ENCODE peak calls at places on chromosomes 3 and 15, in six cellular contexts. V is HepG2, X is SK-N-SH, K is K562, R is GM12878, A is H1. T is an unnamed sample. For H3K36me3, the result is how much of the 10 kb centered on the place peaks cover.

GRCh38 chr15:59688383-59688887 is 685 bp downstream of the BNIP2 start:
- DNase-seq in V (peak), X (no peak), K (peak), R (peak), A (no peak), T (peak)

GRCh38 chr3:36868614-36869436 is 76.0 kb downstream of the TRANK1 start:
- DNase-seq in V (peak), X (peak), K (peak), R (peak), A (peak), T (peak)

GRCh38 chr15:42919794-42920280 is 741 bp downstream of the TTBK2 start:
- DNase-seq in V (peak), X (peak), K (peak), R (no peak), A (no peak), T (peak)

GRCh38 chr3:123884258-123884831 is at the start of gene MYLK:
- DNase-seq in V (peak), X (peak), K (peak), R (no peak), A (peak), T (peak)

GRCh38 chr15:69346112-69346511 is 47.4 kb downstream of the PAQR5 start:
- DNase-seq in V (no peak), X (no peak), K (no peak), R (no peak), A (no peak), T (peak)

GRCh38 chr3:10558726-10559125 is 53.3 kb upstream of the ATP2B2 start:
- DNase-seq in V (no peak), X (no peak), K (no peak), R (no peak), A (no peak), T (no peak)

GRCh38 chr3:69735893-69736292 is 3.4 kb upstream of the MITF start:
- DNase-seq in V (no peak), X (no peak), K (no peak), R (no peak), A (no peak), T (no peak)

GRCh38 chr15:89812126-89812846 is 2.4 kb downstream of the ANPEP start:
- DNase-seq in V (peak), X (peak), K (no peak), R (no peak), A (no peak), T (no peak)

GRCh38 chr3:178454714-178455113 is 81.5 kb upstream of the KCNMB2 start:
- DNase-seq in V (no peak), X (no peak), K (no peak), R (no peak), A (no peak), T (peak)

GRCh38 chr15:65532738-65533051 is 2.4 kb downstream of the HACD3 start:
- DNase-seq in V (peak), X (no peak), K (peak), R (no peak), A (no peak), T (peak)

GRCh38 chr3:24686764-24687163 is 192.1 kb upstream of the THRB start:
- DNase-seq in V (no peak), X (no peak), K (no peak), R (no peak), A (no peak), T (peak)

GRCh38 chr3:128560768-128561167 is 67.8 kb upstream of the GATA2 start:
- DNase-seq in V (no peak), X (no peak), K (no peak), R (no peak), A (no peak), T (no peak)

GRCh38 chr3:40073310-40074007 is 236.0 kb upstream of the EIF1B start:
- DNase-seq in V (peak), X (no peak), K (peak), R (no peak), A (peak), T (no peak)

DNA sequence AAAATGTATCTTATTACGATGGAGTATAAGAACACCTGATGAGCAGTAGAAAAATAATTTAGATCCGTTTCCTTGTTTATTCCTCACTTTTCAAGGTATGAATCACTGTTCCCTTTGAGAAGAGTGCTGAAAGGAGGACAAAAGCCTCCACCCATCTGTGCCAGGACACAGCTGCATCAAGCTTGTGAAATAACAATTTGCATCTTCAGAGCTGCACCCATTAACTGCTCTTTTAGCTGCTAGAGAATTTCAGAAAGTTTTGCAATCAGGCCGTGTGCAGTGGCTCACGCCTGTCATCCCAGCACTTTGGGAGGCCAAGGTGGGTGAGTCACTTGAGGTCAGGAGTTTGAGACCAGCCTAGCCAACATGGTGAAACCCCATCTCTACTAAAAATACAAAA is 9.6 kb downstream of the CLDND1 start:
- DNase-seq in V (no peak), X (no peak), K (no peak), R (no peak), A (no peak), T (peak)
- H3K36me3 ChIP-seq in V (under half), X (under half), K (under half), R (under half), A (under half), T (under half)

GRCh38 chr3:72152551-72153476 is 367.9 kb upstream of the PROK2 start:
- DNase-seq in V (peak), X (peak), K (peak), R (no peak), A (no peak), T (peak)
- H3K9ac ChIP-seq in V (peak), X (peak), K (peak), R (no peak), A (no peak), T (peak)

DNA sequence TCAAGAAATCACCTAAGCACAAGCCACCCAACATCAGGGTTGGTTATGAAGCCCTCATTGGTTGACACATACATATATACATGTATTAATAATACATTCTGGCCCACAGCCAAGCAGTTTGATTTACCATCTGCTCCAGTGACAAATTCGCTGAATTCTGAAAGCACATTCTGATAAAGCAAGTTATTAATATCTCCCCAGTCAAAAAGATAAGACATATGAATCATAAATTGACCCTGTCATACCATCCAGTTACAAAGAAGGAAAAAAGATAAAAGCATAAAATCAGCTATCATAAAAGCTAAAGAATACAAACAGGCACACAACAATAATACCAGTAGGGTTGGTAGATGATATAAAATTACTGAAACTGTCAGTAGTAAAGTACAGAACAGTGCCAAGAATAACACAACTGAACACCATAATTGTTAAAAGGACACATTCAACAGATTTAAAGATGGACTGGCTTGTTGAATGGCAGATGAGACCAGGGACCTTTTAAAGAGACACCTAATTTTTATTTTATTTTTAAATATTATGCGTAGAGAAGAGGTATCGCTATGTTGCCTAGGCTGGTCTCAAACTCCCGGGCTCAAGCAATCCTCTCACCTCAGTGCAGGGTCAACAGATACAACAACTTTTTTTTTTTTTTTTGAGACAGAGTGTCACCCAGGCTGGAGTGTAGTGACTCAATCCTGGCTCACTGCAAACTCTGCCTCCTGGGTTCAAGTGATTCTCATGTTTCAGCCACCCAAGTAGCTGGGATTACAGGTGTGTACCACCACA is 7.7 kb downstream of the SNX4 start:
- DNase-seq in V (no peak), X (peak), K (peak), R (peak), A (no peak), T (peak)
- TF ChIP-seq RFX5 in V (no peak), X (no peak), K (no peak), R (no peak), A (no peak), T (no peak)

DNA sequence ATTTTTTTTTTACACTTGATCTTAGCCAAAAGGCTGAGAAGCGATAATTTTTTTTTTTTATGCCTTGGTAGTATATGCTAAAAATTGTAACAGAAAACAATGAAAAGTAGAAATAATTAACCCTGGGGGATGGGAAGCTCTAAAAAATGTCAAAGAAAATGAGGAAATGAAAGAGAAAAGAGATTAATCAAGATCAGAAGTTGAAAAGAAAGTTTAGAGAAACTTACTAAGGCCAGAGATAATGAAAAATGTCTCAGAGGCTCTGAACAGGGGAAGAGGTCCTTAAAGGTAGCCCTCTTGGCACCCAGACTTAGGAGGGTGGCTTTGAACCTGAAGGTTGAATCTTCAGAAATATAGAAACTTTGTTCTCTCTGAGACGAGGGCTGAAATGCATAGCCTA is 58.6 kb upstream of the ZBED2 start:
- DNase-seq in V (no peak), X (no peak), K (no peak), R (no peak), A (no peak), T (no peak)
- H3K36me3 ChIP-seq in V (under half), X (under half), K (under half), R (under half), A (under half), T (under half)

GRCh38 chr15:71050461-71050860 is 64.8 kb upstream of the THSD4 start:
- DNase-seq in V (no peak), X (no peak), K (no peak), R (no peak), A (no peak), T (no peak)
- H3K9ac ChIP-seq in V (no peak), X (peak), K (no peak), R (no peak), A (no peak), T (no peak)

DNA sequence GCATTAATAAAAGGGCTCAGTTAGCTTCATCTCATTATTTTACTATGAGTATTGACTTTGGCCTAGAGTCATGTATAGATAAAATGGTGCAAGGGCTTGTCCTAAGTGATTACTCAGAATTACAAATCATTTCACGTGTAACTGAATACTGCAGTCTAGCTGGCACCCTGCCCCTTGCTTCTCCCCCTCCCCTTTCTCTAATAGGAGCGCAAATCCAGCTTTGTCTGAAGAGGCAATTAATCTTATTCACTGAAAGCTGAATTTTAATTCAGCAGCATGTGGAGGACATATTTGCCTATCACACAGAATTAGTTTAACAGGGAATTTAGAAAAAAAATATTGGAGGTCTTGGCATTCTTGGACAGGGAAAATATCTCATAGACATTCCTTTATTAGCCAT is 412.1 kb upstream of the DPH6 start:
- DNase-seq in V (no peak), X (peak), K (no peak), R (no peak), A (no peak), T (peak)
- TF ChIP-seq RFX5 in V (no peak), X (no peak), K (no peak), R (no peak), A (no peak), T (no peak)

GRCh38 chr3:16480861-16481569 is 32.5 kb downstream of the RFTN1 start:
- DNase-seq in V (no peak), X (no peak), K (no peak), R (no peak), A (no peak), T (peak)

GRCh38 chr3:16484216-16484615 is 29.3 kb downstream of the RFTN1 start:
- DNase-seq in V (no peak), X (no peak), K (no peak), R (no peak), A (no peak), T (peak)

GRCh38 chr3:16482770-16483531 is 30.5 kb downstream of the RFTN1 start:
- DNase-seq in V (no peak), X (no peak), K (no peak), R (no peak), A (peak), T (peak)

GRCh38 chr3:16482194-16482769 is 31.2 kb downstream of the RFTN1 start:
- DNase-seq in V (no peak), X (no peak), K (no peak), R (no peak), A (no peak), T (no peak)

DNA sequence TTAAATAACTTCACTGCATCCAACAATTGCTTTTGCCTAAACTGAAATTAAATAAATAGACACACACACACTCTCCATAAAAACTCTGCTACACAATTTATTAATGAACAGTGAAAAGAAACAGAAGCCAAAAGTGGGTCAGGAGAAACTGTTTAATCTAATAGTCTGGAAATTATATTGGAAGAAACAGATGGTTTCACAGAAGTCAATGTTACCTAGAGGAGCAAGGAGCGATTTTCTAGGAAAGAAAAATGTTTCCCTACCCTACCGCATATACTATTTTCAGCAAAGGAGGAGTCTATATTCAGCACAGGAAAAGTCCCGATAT is 32.0 kb downstream of the RFTN1 start:
- DNase-seq in V (no peak), X (no peak), K (no peak), R (no peak), A (no peak), T (no peak)
- H3K36me3 ChIP-seq in V (under half), X (under half), K (under half), R (under half), A (under half), T (under half)